ENCODE peak calls at places on chromosomes 6 and 20, in six cellular contexts. O, F, W, P, Y and D are unnamed samples.
A peak's percentile ranks its signal among the peaks of the same experiment; 100 is the strongest.

GRCh38 chr6:98827295-98828159 is 6.8 kb upstream of the POU3F2 start:
- DNase-seq in O (no peak), F (no peak), W (no peak), P (no peak), Y (peak; percentile 85), D (no peak)

GRCh38 chr20:31934968-31935764 is 16.7 kb downstream of the PDRG1 start:
- DNase-seq in O (no peak), F (no peak), W (no peak), P (no peak), Y (no peak), D (no peak)

GRCh38 chr6:7604003-7604402 is 14.0 kb downstream of the SNRNP48 start:
- DNase-seq in O (no peak), F (no peak), W (no peak), P (no peak), Y (no peak), D (no peak)

GRCh38 chr6:28488916-28489365 is 26.7 kb downstream of the GPX6 start:
- DNase-seq in O (peak; percentile 28), F (peak; percentile 40), W (no peak), P (no peak), Y (peak; percentile 23), D (no peak)

GRCh38 chr6:157221817-157222175 is 101.5 kb downstream of the TMEM242 start:
- DNase-seq in O (no peak), F (no peak), W (no peak), P (no peak), Y (no peak), D (no peak)

GRCh38 chr6:125539892-125540291 is 209.5 kb upstream of the HEY2 start:
- DNase-seq in O (no peak), F (no peak), W (no peak), P (no peak), Y (no peak), D (no peak)

GRCh38 chr20:48722737-48723191 is 105.0 kb downstream of the PREX1 start:
- DNase-seq in O (no peak), F (peak; percentile 48), W (no peak), P (no peak), Y (no peak), D (peak; percentile 26)

GRCh38 chr20:44199877-44200276 is 10.7 kb downstream of the OSER1 start:
- DNase-seq in O (no peak), F (no peak), W (no peak), P (no peak), Y (no peak), D (no peak)

GRCh38 chr6:151477726-151478125 is 16.1 kb upstream of the CCDC170 start:
- DNase-seq in O (no peak), F (no peak), W (no peak), P (no peak), Y (no peak), D (no peak)

GRCh38 chr6:99559056-99559455 is 9.4 kb downstream of the CCNC start:
- DNase-seq in O (no peak), F (no peak), W (no peak), P (no peak), Y (no peak), D (no peak)

GRCh38 chr20:58754584-58754983 is 62.0 kb downstream of the NPEPL1 start:
- DNase-seq in O (no peak), F (no peak), W (no peak), P (no peak), Y (no peak), D (no peak)

GRCh38 chr6:131862486-131862885 is 54.7 kb downstream of the ENPP1 start:
- DNase-seq in O (no peak), F (no peak), W (no peak), P (no peak), Y (no peak), D (no peak)